ENCODE peak calls at places on chromosome 18, in eight cellular contexts. K, R, Z, F, X, G, C and O are unnamed samples.
A peak's percentile ranks its signal among the peaks of the same experiment; 100 is the strongest.

GRCh38 chr18:75227535-75227934 is 16.9 kb downstream of the TSHZ1 start:
- DNase-seq in K (no peak), R (no peak), Z (no peak), F (no peak), X (no peak), G (no peak), C (no peak), O (no peak)

GRCh38 chr18:73006331-73006730 is 138.5 kb upstream of the NETO1 start:
- DNase-seq in K (no peak), R (no peak), Z (no peak), F (no peak), X (no peak), G (no peak), C (no peak), O (peak; percentile 42)

GRCh38 chr18:31410716-31411483 is 34.3 kb downstream of the DSG4 start:
- DNase-seq in K (no peak), R (no peak), Z (no peak), F (no peak), X (no peak), G (no peak), C (no peak), O (no peak)

GRCh38 chr18:32669549-32670165 is 103.2 kb downstream of the KLHL14 start:
- DNase-seq in K (no peak), R (peak; percentile 39), Z (no peak), F (no peak), X (no peak), G (no peak), C (no peak), O (no peak)

GRCh38 chr18:23884712-23885375 is 129.7 kb upstream of the TTC39C start:
- DNase-seq in K (no peak), R (no peak), Z (no peak), F (no peak), X (no peak), G (no peak), C (no peak), O (peak; percentile 61)

GRCh38 chr18:52312321-52312720 is 27.7 kb upstream of the DCC start:
- DNase-seq in K (no peak), R (no peak), Z (no peak), F (no peak), X (no peak), G (no peak), C (no peak), O (peak; percentile 43)

GRCh38 chr18:7684966-7685365 is 117.8 kb downstream of the PTPRM start:
- DNase-seq in K (no peak), R (no peak), Z (no peak), F (no peak), X (peak; percentile 35), G (no peak), C (no peak), O (peak; percentile 65)

GRCh38 chr18:70374154-70374553 is 85.3 kb downstream of the SOCS6 start:
- DNase-seq in K (no peak), R (no peak), Z (peak; percentile 40), F (no peak), X (no peak), G (no peak), C (no peak), O (no peak)

GRCh38 chr18:79590191-79591039 is 89.2 kb upstream of the CTDP1 start:
- DNase-seq in K (no peak), R (no peak), Z (peak; percentile 61), F (no peak), X (no peak), G (no peak), C (no peak), O (no peak)

GRCh38 chr18:73688851-73689659 is 458.6 kb downstream of the FBXO15 start:
- DNase-seq in K (no peak), R (no peak), Z (peak; percentile 93), F (no peak), X (peak; percentile 93), G (no peak), C (no peak), O (peak; percentile 85)

GRCh38 chr18:61272793-61273192 is 60.4 kb upstream of the CDH20 start:
- DNase-seq in K (no peak), R (no peak), Z (no peak), F (no peak), X (no peak), G (no peak), C (no peak), O (no peak)

GRCh38 chr18:63098014-63098981 is 221.3 kb downstream of the BCL2 start:
- DNase-seq in K (no peak), R (no peak), Z (no peak), F (no peak), X (no peak), G (no peak), C (no peak), O (no peak)

GRCh38 chr18:63817441-63818051 is 42.3 kb downstream of the SERPINB7 start:
- DNase-seq in K (peak; percentile 64), R (no peak), Z (peak; percentile 96), F (no peak), X (peak; percentile 23), G (no peak), C (no peak), O (no peak)

GRCh38 chr18:11710578-11710977 is 21.5 kb downstream of the GNAL start:
- DNase-seq in K (no peak), R (no peak), Z (no peak), F (no peak), X (no peak), G (no peak), C (no peak), O (no peak)

GRCh38 chr18:25658476-25658875 is 306.5 kb upstream of the ZNF521 start:
- DNase-seq in K (peak; percentile 78), R (no peak), Z (no peak), F (no peak), X (no peak), G (no peak), C (no peak), O (no peak)

GRCh38 chr18:23870963-23871362 is 143.6 kb upstream of the TTC39C start:
- DNase-seq in K (no peak), R (no peak), Z (no peak), F (no peak), X (no peak), G (no peak), C (no peak), O (no peak)

GRCh38 chr18:68041327-68041726 is 524.8 kb upstream of the DSEL start:
- DNase-seq in K (no peak), R (no peak), Z (peak; percentile 48), F (no peak), X (no peak), G (no peak), C (no peak), O (no peak)

GRCh38 chr18:55320399-55321255 is 267.4 kb downstream of the TCF4 start:
- DNase-seq in K (no peak), R (no peak), Z (peak; percentile 60), F (no peak), X (peak; percentile 65), G (no peak), C (no peak), O (no peak)

GRCh38 chr18:27363918-27364317 is 178.8 kb upstream of the CHST9 start:
- DNase-seq in K (no peak), R (peak; percentile 22), Z (no peak), F (no peak), X (peak; percentile 6), G (no peak), C (no peak), O (no peak)

GRCh38 chr18:63823516-63824219 is 48.5 kb downstream of the SERPINB7 start:
- DNase-seq in K (no peak), R (peak; percentile 4), Z (no peak), F (no peak), X (peak; percentile 78), G (no peak), C (no peak), O (no peak)

GRCh38 chr18:48222118-48222517 is 187.1 kb downstream of the ZBTB7C start:
- DNase-seq in K (peak; percentile 62), R (peak; percentile 11), Z (peak; percentile 19), F (no peak), X (peak; percentile 15), G (no peak), C (no peak), O (peak; percentile 95)

GRCh38 chr18:34039194-34039593 is 185.5 kb downstream of the NOL4 start:
- DNase-seq in K (no peak), R (no peak), Z (no peak), F (no peak), X (no peak), G (no peak), C (no peak), O (no peak)

GRCh38 chr18:47151457-47151856 is 1.2 kb upstream of the HDHD2 start:
- DNase-seq in K (no peak), R (no peak), Z (no peak), F (no peak), X (no peak), G (no peak), C (no peak), O (no peak)

GRCh38 chr18:48787523-48788151 is 163.1 kb downstream of the SMAD7 start:
- DNase-seq in K (no peak), R (no peak), Z (peak; percentile 32), F (no peak), X (peak; percentile 33), G (no peak), C (no peak), O (no peak)

GRCh38 chr18:58375051-58375450 is 253.8 kb downstream of the ALPK2 start:
- DNase-seq in K (no peak), R (no peak), Z (no peak), F (no peak), X (no peak), G (no peak), C (no peak), O (no peak)

GRCh38 chr18:78984941-78985784 is 5.5 kb downstream of the SALL3 start:
- DNase-seq in K (peak; percentile 86), R (peak; percentile 9), Z (peak; percentile 1), F (no peak), X (peak; percentile 25), G (no peak), C (peak; percentile 7), O (peak; percentile 29)

GRCh38 chr18:44579028-44579692 is 101.5 kb upstream of the SETBP1 start:
- DNase-seq in K (no peak), R (peak; percentile 9), Z (no peak), F (no peak), X (peak; percentile 50), G (no peak), C (peak; percentile 6), O (peak; percentile 59)

GRCh38 chr18:46333371-46334199 is 229.4 kb downstream of the HAUS1 start:
- DNase-seq in K (peak; percentile 54), R (peak; percentile 38), Z (peak; percentile 5), F (no peak), X (no peak), G (peak; percentile 80), C (peak; percentile 41), O (peak; percentile 45)

GRCh38 chr18:79965119-79965902 is 868 bp downstream of the HSBP1L1 start:
- DNase-seq in K (no peak), R (peak; percentile 33), Z (peak; percentile 74), F (no peak), X (peak; percentile 83), G (no peak), C (peak; percentile 44), O (peak; percentile 63)

GRCh38 chr18:54787616-54788015 is 40.7 kb upstream of the RAB27B start:
- DNase-seq in K (no peak), R (no peak), Z (peak; percentile 88), F (no peak), X (peak; percentile 18), G (no peak), C (no peak), O (no peak)

GRCh38 chr18:63374520-63374919 is 7.5 kb upstream of the KDSR start:
- DNase-seq in K (no peak), R (no peak), Z (peak; percentile 40), F (no peak), X (no peak), G (no peak), C (no peak), O (no peak)

GRCh38 chr18:55239764-55240163 is 280.5 kb upstream of the CCDC68 start:
- DNase-seq in K (no peak), R (no peak), Z (no peak), F (no peak), X (no peak), G (no peak), C (no peak), O (no peak)

GRCh38 chr18:3611313-3612038 is 161.5 kb downstream of the TGIF1 start:
- DNase-seq in K (no peak), R (no peak), Z (peak; percentile 74), F (no peak), X (no peak), G (no peak), C (no peak), O (no peak)